ENCODE peak calls at places on chromosomes 2 and 18, in six cellular contexts. F is A549, M is uterus, A is tibial nerve, I is transverse colon, T is prostate gland. V is an unnamed sample.

GRCh38 chr2:234497592-234498023 is 727 bp upstream of the ARL4C start:
- DNase-seq in A (no peak), M (no peak), F (no peak), I (no peak), T (no peak), V (no peak)

GRCh38 chr2:30362468-30363081 is 84.5 kb upstream of the LCLAT1 start:
- DNase-seq in M (no peak), F (peak), A (no peak), T (no peak), I (no peak), V (no peak)

GRCh38 chr2:69514406-69514805 is 77.2 kb upstream of the NFU1 start:
- DNase-seq in I (no peak), T (no peak), F (no peak), M (no peak), A (no peak), V (peak)

GRCh38 chr18:37965572-37965970 is 400.0 kb upstream of the CELF4 start:
- DNase-seq in T (no peak), A (no peak), M (no peak), F (no peak), I (no peak), V (no peak)

GRCh38 chr2:149597050-149598013 is 9.8 kb upstream of the MMADHC start:
- DNase-seq in A (peak), I (peak), F (peak), T (peak), M (peak), V (peak)

GRCh38 chr2:181252248-181253148 is 204.7 kb upstream of the ITGA4 start:
- DNase-seq in A (no peak), I (no peak), M (no peak), T (no peak), F (no peak), V (no peak)

GRCh38 chr2:68121873-68122679 is 35.6 kb upstream of the PNO1 start:
- DNase-seq in I (peak), T (peak), M (peak), A (peak), F (peak), V (peak)

GRCh38 chr18:66553824-66554223 is 50.1 kb downstream of the CDH19 start:
- DNase-seq in A (no peak), T (no peak), M (no peak), F (no peak), I (no peak), V (no peak)

GRCh38 chr18:75227535-75227934 is 16.9 kb downstream of the TSHZ1 start:
- DNase-seq in F (no peak), M (no peak), T (no peak), A (no peak), I (no peak), V (no peak)

GRCh38 chr2:67342394-67342793 is 54.7 kb upstream of the ETAA1 start:
- DNase-seq in M (no peak), T (no peak), I (no peak), A (no peak), F (no peak), V (no peak)

GRCh38 chr18:67131498-67131897 is 385.0 kb downstream of the DSEL start:
- DNase-seq in T (no peak), F (no peak), A (no peak), I (no peak), M (no peak), V (no peak)

GRCh38 chr18:37778417-37779165 is 213.0 kb upstream of the CELF4 start:
- DNase-seq in I (peak), M (no peak), A (peak), T (peak), F (peak), V (peak)

GRCh38 chr2:40330086-40330485 is 121.8 kb downstream of the SLC8A1 start:
- DNase-seq in M (no peak), A (no peak), I (no peak), T (no peak), F (no peak), V (no peak)

GRCh38 chr2:173741715-173742114 is 223.5 kb downstream of the SP3 start:
- DNase-seq in A (no peak), T (no peak), M (no peak), I (no peak), F (no peak), V (no peak)

GRCh38 chr2:132645176-132645575 is 24.8 kb downstream of the LYPD1 start:
- DNase-seq in I (no peak), T (no peak), A (no peak), F (no peak), M (no peak), V (no peak)

GRCh38 chr2:69549421-69549820 is 94.1 kb downstream of the AAK1 start:
- DNase-seq in M (no peak), A (no peak), I (no peak), T (no peak), F (no peak), V (no peak)

GRCh38 chr2:135099802-135100483 is 47.9 kb downstream of the RAB3GAP1 start:
- DNase-seq in I (no peak), M (no peak), A (no peak), F (no peak), T (no peak), V (no peak)

GRCh38 chr2:172090044-172090946 is 5.0 kb downstream of the DLX1 start:
- DNase-seq in M (no peak), I (no peak), F (no peak), T (no peak), A (no peak), V (no peak)

GRCh38 chr2:110755494-110756078 is 23.2 kb downstream of the ACOXL start:
- DNase-seq in F (no peak), M (no peak), I (no peak), T (no peak), A (no peak), V (no peak)

GRCh38 chr18:45727068-45727467 is 3.1 kb downstream of the SLC14A1 start:
- DNase-seq in T (no peak), F (no peak), M (no peak), A (no peak), I (no peak), V (no peak)

GRCh38 chr2:153230977-153231376 is 247.6 kb downstream of the RPRM start:
- DNase-seq in I (no peak), F (no peak), M (no peak), T (no peak), A (no peak), V (no peak)

GRCh38 chr2:16308816-16309215 is 356.8 kb downstream of the CYRIA start:
- DNase-seq in A (no peak), F (no peak), I (no peak), T (no peak), M (no peak), V (no peak)

GRCh38 chr2:35931626-35932025 is 424.0 kb upstream of the CRIM1 start:
- DNase-seq in T (no peak), A (no peak), M (no peak), F (no peak), I (no peak), V (no peak)

GRCh38 chr2:101949304-101949703 is 42.5 kb upstream of the IL1R2 start:
- DNase-seq in T (no peak), F (no peak), A (no peak), I (no peak), M (no peak), V (no peak)

GRCh38 chr2:174593574-174594203 is 3.9 kb downstream of the WIPF1 start:
- DNase-seq in I (peak), M (no peak), T (no peak), A (peak), F (no peak), V (peak)

GRCh38 chr2:194252127-194252526 is 1404.9 kb upstream of the SLC39A10 start:
- DNase-seq in F (no peak), M (no peak), I (no peak), A (no peak), T (no peak), V (no peak)

DNA sequence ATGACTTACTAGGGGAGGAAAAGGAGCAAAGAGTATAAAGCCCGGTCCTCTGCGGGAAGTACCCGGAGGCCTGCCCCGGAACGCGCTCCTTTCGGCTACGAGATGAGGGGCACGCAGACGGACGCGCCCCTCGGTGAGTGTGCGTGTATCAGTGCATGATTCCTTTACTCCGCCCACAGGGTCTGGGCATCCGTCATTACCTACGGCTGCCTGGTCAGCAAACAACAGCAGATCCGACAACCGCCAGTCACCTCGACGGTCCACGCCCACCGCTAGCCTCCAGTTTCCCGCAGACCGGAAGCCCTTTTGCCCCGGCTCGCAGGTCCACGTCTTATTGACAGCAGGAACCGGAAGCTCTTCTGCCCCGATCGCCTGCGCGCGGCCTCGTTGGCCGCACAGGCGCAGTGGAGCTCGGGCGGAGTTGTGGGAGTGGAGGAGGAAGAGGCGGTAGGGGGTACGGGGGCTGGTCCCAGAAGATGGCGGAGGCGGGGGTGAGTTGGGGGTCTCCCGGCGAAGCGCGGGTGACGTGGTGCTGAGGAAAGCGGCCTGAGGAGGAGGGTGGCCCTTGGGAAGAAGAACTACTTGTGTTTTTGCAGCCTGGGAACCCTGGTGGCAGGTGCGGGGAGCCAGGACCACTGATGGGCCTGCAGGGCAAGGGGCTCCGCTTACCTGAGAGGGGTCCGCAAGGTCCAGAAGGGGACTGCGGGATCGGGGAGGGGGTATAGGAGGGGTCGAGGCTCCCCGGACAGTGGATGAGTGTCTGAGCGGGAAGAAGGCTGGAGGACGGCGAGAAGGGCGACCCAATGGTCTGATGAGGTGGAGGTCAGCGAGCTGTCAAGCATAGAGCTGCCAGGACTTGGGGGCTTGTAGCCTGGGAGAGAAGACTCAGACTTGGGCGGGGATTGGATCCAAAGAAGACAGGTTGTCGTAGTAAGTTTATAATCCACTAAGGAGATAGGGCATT is at the start of gene INSIG2:
- DNase-seq in I (peak), A (peak), T (peak), F (peak), M (peak), V (peak)
- TF ChIP-seq POLR2A in I (peak), A (no peak), T (peak), F (peak), M (peak), V (peak)

GRCh38 chr2:218003994-218004419 is 1.2 kb upstream of the TNS1 start:
- DNase-seq in I (peak), T (peak), A (peak), F (peak), M (peak), V (no peak)
- TF ChIP-seq POLR2A in I (no peak), T (peak), A (no peak), F (no peak), M (no peak), V (no peak)

GRCh38 chr2:8242734-8243133 is 439.1 kb upstream of the ID2 start:
- DNase-seq in F (no peak), A (peak), T (no peak), I (no peak), M (no peak), V (no peak)
- TF ChIP-seq POLR2A in F (no peak), A (no peak), T (no peak), I (no peak), M (no peak), V (no peak)

DNA sequence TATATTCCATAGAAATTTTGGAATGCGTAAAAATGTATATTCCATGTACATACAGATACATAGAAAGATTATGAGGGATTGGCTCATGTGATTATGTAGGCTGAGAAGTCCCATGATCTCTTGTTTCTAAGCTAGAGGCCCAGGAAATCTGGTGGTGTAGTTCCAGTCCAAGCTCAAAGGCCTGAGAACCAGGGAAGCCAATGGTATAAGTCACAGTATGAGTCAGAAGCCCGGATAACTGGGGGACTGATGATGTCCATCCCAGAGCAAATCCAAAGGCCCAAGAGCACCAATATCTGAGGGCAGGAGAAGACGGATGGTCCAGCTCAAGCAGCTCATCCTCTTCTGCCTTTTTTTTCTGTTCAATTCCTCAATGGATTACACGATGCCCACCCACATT is 385.0 kb upstream of the KLHL29 start:
- DNase-seq in I (no peak), F (no peak), M (no peak), A (no peak), T (no peak), V (peak)
- TF ChIP-seq POLR2A in I (no peak), F (no peak), M (no peak), A (no peak), T (no peak), V (no peak)

DNA sequence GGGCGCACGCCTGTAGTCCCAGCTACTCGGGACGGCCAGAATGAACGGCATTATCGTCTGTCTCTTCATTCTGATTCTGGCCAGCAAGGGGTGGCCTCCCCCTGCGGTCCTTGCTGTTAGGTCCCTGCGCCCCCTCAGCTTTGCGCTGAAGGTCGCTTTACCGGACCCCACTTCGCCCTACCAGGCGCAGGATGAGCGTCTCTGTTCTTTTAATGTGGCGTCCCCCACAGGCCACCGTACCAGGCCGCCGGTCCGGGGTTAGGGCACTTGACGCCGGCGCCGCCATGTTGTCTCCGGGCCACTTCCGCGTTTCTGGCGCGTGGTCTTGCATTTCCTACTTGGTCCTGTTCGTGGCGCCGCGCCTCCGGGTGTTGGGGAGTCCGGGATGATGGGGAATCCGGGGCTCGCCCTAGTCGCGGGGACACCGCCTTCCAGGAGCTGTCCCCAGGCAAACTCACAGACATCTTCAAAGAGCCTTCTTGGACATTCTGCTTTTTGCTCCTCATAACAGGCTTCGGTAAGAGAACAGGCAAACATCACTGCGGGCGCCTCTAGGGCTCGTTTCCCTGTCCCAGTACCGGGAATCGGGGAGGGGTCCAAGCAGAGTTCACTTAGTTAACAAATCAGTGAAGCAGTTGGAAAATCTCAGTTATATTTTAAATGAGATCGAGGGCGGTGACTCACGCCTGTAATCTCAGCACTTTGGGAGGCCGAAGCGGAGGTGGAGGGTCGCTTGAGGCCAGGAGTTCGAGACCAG is 8.5 kb upstream of the NARS1 start:
- DNase-seq in M (peak), I (peak), T (peak), F (peak), A (peak), V (peak)
- TF ChIP-seq POLR2A in M (peak), I (no peak), T (no peak), F (peak), A (no peak), V (peak)

DNA sequence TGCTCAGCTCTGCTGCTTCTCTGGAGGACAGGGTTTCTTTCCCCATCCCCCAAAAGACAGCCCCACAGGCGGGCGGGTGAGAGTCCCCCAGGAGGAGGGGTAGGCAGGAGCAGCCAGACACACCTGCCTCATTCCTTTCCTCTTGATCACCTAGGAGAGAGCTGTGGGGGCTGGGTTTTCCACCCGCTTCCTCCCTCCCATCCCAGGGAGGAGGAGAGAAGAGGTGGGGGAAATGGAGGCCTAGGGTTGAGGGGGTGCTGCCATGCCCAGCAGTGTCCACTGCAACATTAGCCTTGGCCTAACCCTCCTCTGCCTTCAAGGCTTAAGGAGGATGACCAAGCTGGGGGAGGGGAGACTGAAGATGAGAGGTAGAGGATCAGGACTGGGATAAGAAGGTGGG is 14.7 kb downstream of the WNT10A start:
- DNase-seq in F (no peak), A (no peak), I (no peak), T (no peak), M (no peak), V (no peak)
- TF ChIP-seq POLR2A in F (no peak), A (no peak), I (no peak), T (no peak), M (no peak), V (no peak)

GRCh38 chr2:74472086-74472944 is at the start of gene MRPL53:
- DNase-seq in A (peak), T (peak), F (peak), I (peak), M (peak), V (peak)
- TF ChIP-seq POLR2A in A (peak), T (peak), F (peak), I (peak), M (peak), V (peak)

GRCh38 chr18:57947117-57947516 is 96.9 kb upstream of the NEDD4L start:
- DNase-seq in A (no peak), T (no peak), M (no peak), F (no peak), I (no peak), V (no peak)

GRCh38 chr18:57943723-57944122 is 100.3 kb upstream of the NEDD4L start:
- DNase-seq in T (no peak), F (no peak), M (no peak), A (no peak), I (no peak), V (no peak)

GRCh38 chr18:57940166-57940565 is 103.9 kb upstream of the NEDD4L start:
- DNase-seq in F (no peak), A (no peak), M (no peak), I (no peak), T (no peak), V (no peak)

GRCh38 chr18:57942493-57942892 is 101.5 kb upstream of the NEDD4L start:
- DNase-seq in A (no peak), I (no peak), M (no peak), T (no peak), F (no peak), V (no peak)

DNA sequence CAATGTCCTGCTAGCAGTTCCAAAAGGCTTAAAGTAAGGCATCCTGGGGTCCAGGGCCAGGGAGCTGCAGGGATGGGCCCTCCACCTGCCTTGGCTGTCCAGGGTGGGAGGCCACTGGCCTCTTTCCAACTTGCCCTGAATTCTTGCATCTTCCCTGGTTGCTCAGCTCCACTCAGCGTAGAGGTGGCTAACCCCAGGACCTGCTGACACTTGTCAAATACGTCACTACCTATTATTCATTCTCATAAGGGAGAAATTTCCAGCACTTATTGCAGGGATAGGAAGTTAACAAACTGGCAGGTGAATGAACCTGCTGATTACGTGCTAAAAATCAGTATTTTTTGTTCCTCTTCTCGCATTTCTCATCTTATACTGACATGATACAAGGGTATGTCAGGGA is 101.9 kb upstream of the NEDD4L start:
- DNase-seq in T (no peak), I (no peak), M (no peak), F (no peak), A (no peak), V (no peak)
- TF ChIP-seq POLR2A in T (no peak), I (no peak), M (no peak), F (no peak), A (no peak), V (no peak)

GRCh38 chr18:32470713-32471633 is at the start of gene GAREM1:
- DNase-seq in A (peak), I (peak), T (peak), F (peak), M (peak), V (peak)
- TF ChIP-seq POLR2A in A (peak), I (peak), T (peak), F (peak), M (peak), V (no peak)